ENCODE peak calls at places on chromosomes 11 and 22, in eight cellular contexts. I is effector CD4-positive, alpha-beta T cell; E is Right ventricle myocardium superior; V is RPMI7951; Z is stimulated activated CD8-positive, alpha-beta memory T cell treated with anti-CD3 and anti-CD28 coated beads, Interleukin-15, amount 100 ng/mL, for 48 hours; K is pancreas; J is psoas muscle; O is KBM-7. B is an unnamed sample.

GRCh38 chr11:114348200-114349191 is 51.8 kb downstream of the C11orf71 start:
- DNase-seq in V (peak), I (peak), J (no peak), K (no peak), O (peak), E (no peak), Z (no peak), B (no peak)

GRCh38 chr11:10317776-10318526 is 13.1 kb downstream of the ADM start:
- DNase-seq in E (no peak), V (no peak), K (no peak), O (no peak), Z (no peak), I (no peak), J (no peak), B (no peak)

GRCh38 chr11:66080055-66080817 is 10.2 kb downstream of the PACS1 start:
- DNase-seq in K (no peak), I (peak), E (no peak), J (peak), O (no peak), V (peak), Z (peak), B (peak)

GRCh38 chr22:36086170-36086490 is 57.5 kb upstream of the RBFOX2 start:
- DNase-seq in O (no peak), I (no peak), V (no peak), E (no peak), J (no peak), Z (no peak), K (no peak), B (no peak)

GRCh38 chr22:39180566-39180965 is 28.1 kb upstream of the CBX7 start:
- DNase-seq in V (no peak), I (no peak), J (no peak), K (no peak), Z (no peak), E (no peak), O (no peak), B (no peak)

GRCh38 chr11:68340003-68340767 is 27.8 kb downstream of the LRP5 start:
- DNase-seq in J (no peak), Z (no peak), I (peak), E (no peak), V (no peak), O (no peak), K (no peak), B (no peak)

GRCh38 chr22:37414288-37414687 is 13.0 kb downstream of the ELFN2 start:
- DNase-seq in O (no peak), J (no peak), E (no peak), V (no peak), I (no peak), K (no peak), Z (no peak), B (no peak)

GRCh38 chr11:67286621-67287333 is 2.3 kb upstream of the ANKRD13D start:
- DNase-seq in O (no peak), Z (no peak), J (peak), E (peak), K (no peak), V (no peak), I (no peak), B (peak)

GRCh38 chr11:81772161-81772560 is 961.5 kb downstream of the FAM181B start:
- DNase-seq in K (no peak), O (no peak), Z (no peak), J (no peak), V (peak), E (no peak), I (no peak), B (peak)

GRCh38 chr22:41935015-41935908 is 8.7 kb upstream of the TNFRSF13C start:
- DNase-seq in I (no peak), E (peak), Z (no peak), V (no peak), O (no peak), K (no peak), J (no peak), B (no peak)

GRCh38 chr11:34174411-34175041 is 69.1 kb downstream of the NAT10 start:
- DNase-seq in E (peak), I (peak), V (peak), J (peak), K (peak), O (peak), Z (peak), B (peak)

GRCh38 chr11:1437500-1437899 is 47.8 kb downstream of the BRSK2 start:
- DNase-seq in V (peak), I (no peak), Z (no peak), J (no peak), K (peak), O (no peak), E (peak), B (peak)

GRCh38 chr11:125955856-125956255 is 10.0 kb downstream of the VSIG10L2 start:
- DNase-seq in V (no peak), I (no peak), E (no peak), O (no peak), K (no peak), J (no peak), Z (no peak), B (no peak)

GRCh38 chr11:34631297-34631696 is 10.4 kb downstream of the EHF start:
- DNase-seq in I (no peak), O (no peak), Z (no peak), K (no peak), E (no peak), V (no peak), J (no peak), B (no peak)

GRCh38 chr11:134036484-134037092 is 32.3 kb upstream of the JAM3 start:
- DNase-seq in I (no peak), E (no peak), V (no peak), J (no peak), O (no peak), K (no peak), Z (no peak), B (no peak)

GRCh38 chr11:8018742-8019631 is 31.9 kb downstream of the EIF3F start:
- DNase-seq in K (peak), O (peak), Z (peak), J (peak), V (peak), I (peak), E (peak), B (peak)

GRCh38 chr11:43802509-43802908 is 78.1 kb upstream of the ALKBH3 start:
- DNase-seq in E (no peak), V (peak), K (no peak), O (peak), Z (no peak), I (no peak), J (no peak), B (no peak)

GRCh38 chr22:39967103-39967829 is 7.1 kb downstream of the TMA7B start:
- DNase-seq in J (no peak), K (peak), V (no peak), Z (no peak), E (no peak), I (no peak), O (no peak), B (no peak)

GRCh38 chr11:103737791-103738190 is 298.6 kb upstream of the DDI1 start:
- DNase-seq in O (no peak), E (peak), K (no peak), Z (no peak), V (no peak), I (no peak), J (no peak), B (peak)

GRCh38 chr11:117780456-117780855 is 16.6 kb downstream of the DSCAML1 start:
- DNase-seq in I (no peak), K (no peak), O (no peak), E (no peak), J (no peak), V (no peak), Z (no peak), B (no peak)

GRCh38 chr11:74473382-74474201 is 6.2 kb upstream of the KCNE3 start:
- DNase-seq in E (no peak), I (no peak), J (no peak), Z (no peak), V (no peak), K (no peak), O (no peak), B (no peak)

GRCh38 chr11:125517116-125517804 is 21.2 kb upstream of the FEZ1 start:
- DNase-seq in E (no peak), K (no peak), J (no peak), Z (no peak), I (no peak), V (peak), O (peak), B (peak)

GRCh38 chr22:36197601-36198146 is 3.9 kb downstream of the APOL4 start:
- DNase-seq in K (no peak), I (no peak), E (peak), Z (peak), V (no peak), O (peak), J (no peak), B (no peak)

GRCh38 chr22:46084943-46085830 is 65.1 kb upstream of the PPARA start:
- DNase-seq in E (peak), K (peak), J (peak), V (no peak), O (no peak), I (no peak), Z (no peak), B (peak)

GRCh38 chr11:125193158-125193557 is 28.6 kb downstream of the PKNOX2 start:
- DNase-seq in Z (no peak), O (no peak), I (no peak), V (no peak), J (no peak), K (no peak), E (no peak), B (no peak)

GRCh38 chr22:38706885-38707180 is 1.1 kb downstream of the GTPBP1 start:
- DNase-seq in I (no peak), J (no peak), Z (no peak), V (no peak), E (no peak), K (no peak), O (no peak), B (no peak)

GRCh38 chr22:43948836-43949235 is 6.4 kb upstream of the SAMM50 start:
- DNase-seq in O (no peak), J (no peak), Z (no peak), I (no peak), K (no peak), V (no peak), E (no peak), B (no peak)

GRCh38 chr22:31637938-31638618 is 23.9 kb downstream of the PISD start:
- DNase-seq in J (no peak), O (peak), K (no peak), E (peak), Z (no peak), I (no peak), V (no peak), B (peak)

GRCh38 chr11:1224109-1224485 is 1.2 kb downstream of the MUC5B start:
- DNase-seq in E (peak), V (no peak), O (no peak), J (peak), I (no peak), Z (no peak), K (peak), B (peak)

GRCh38 chr11:61294717-61295595 is at the start of gene VWCE:
- DNase-seq in K (peak), O (peak), Z (peak), E (peak), I (peak), J (peak), V (no peak), B (peak)

B was measured in left cardiac atrium.